ENCODE peak calls at places on chromosomes 5 and 9, in seven cellular contexts. K, Q, T, C, U, M and I are unnamed samples.

GRCh38 chr9:134637241-134637640 is 4.4 kb upstream of the COL5A1 start:
- DNase-seq in T (no peak), K (no peak), M (no peak), Q (no peak), C (no peak), U (no peak), I (no peak)

GRCh38 chr9:9142001-9142400 is 1342.4 kb upstream of the DMAC1 start:
- DNase-seq in U (no peak), K (no peak), T (no peak), C (no peak), Q (no peak), M (no peak), I (no peak)

GRCh38 chr9:16753256-16753655 is 117.2 kb downstream of the BNC2 start:
- DNase-seq in Q (no peak), U (no peak), C (no peak), M (no peak), K (no peak), T (no peak), I (no peak)

GRCh38 chr5:6340100-6340499 is 38.2 kb downstream of the MED10 start:
- DNase-seq in T (no peak), M (no peak), Q (no peak), C (no peak), U (no peak), K (no peak), I (no peak)

GRCh38 chr9:21473236-21473635 is 8.9 kb downstream of the IFNE start:
- DNase-seq in T (no peak), U (no peak), Q (no peak), C (no peak), M (no peak), K (no peak), I (no peak)

GRCh38 chr9:86685556-86685955 is 261.8 kb downstream of the GAS1 start:
- DNase-seq in T (no peak), C (no peak), M (no peak), Q (no peak), U (no peak), K (no peak), I (no peak)

GRCh38 chr9:5052858-5053257 is 67.8 kb downstream of the JAK2 start:
- DNase-seq in K (no peak), M (no peak), T (no peak), Q (no peak), U (no peak), C (no peak), I (no peak)

GRCh38 chr5:96433066-96433447 is at the start of gene PCSK1:
- DNase-seq in U (no peak), M (no peak), Q (no peak), C (peak), T (no peak), K (no peak), I (no peak)

GRCh38 chr5:57338068-57338848 is 144.4 kb downstream of the ACTBL2 start:
- DNase-seq in Q (no peak), K (peak), C (no peak), U (no peak), M (no peak), T (no peak), I (no peak)

GRCh38 chr9:134326754-134327526 is 685 bp downstream of the RXRA start:
- DNase-seq in T (no peak), C (no peak), Q (no peak), U (no peak), M (no peak), K (no peak), I (no peak)

GRCh38 chr5:1468629-1469527 is 23.6 kb upstream of the SLC6A3 start:
- DNase-seq in C (no peak), T (no peak), Q (no peak), K (no peak), M (no peak), U (no peak), I (no peak)

GRCh38 chr5:24804221-24804681 is 159.5 kb upstream of the CDH10 start:
- DNase-seq in T (no peak), K (peak), U (no peak), M (no peak), Q (no peak), C (no peak), I (no peak)

GRCh38 chr5:82356808-82357671 is 78.9 kb upstream of the RPS23 start:
- DNase-seq in C (no peak), M (peak), T (peak), Q (peak), U (no peak), K (peak), I (no peak)

GRCh38 chr5:62937661-62938558 is 359.3 kb downstream of the LRRC70 start:
- DNase-seq in U (no peak), T (no peak), M (no peak), K (no peak), Q (no peak), C (no peak), I (no peak)

GRCh38 chr5:175895701-175896102 is 24.3 kb downstream of the CPLX2 start:
- DNase-seq in U (no peak), Q (peak), M (no peak), K (peak), T (peak), C (no peak), I (no peak)

GRCh38 chr5:62093981-62094380 is 212.0 kb upstream of the KIF2A start:
- DNase-seq in C (peak), Q (no peak), M (no peak), U (no peak), T (no peak), K (no peak), I (no peak)

GRCh38 chr9:4933177-4933576 is 51.9 kb upstream of the JAK2 start:
- DNase-seq in K (no peak), U (no peak), Q (no peak), C (no peak), M (no peak), T (no peak), I (no peak)

GRCh38 chr9:98502976-98503325 is 205.8 kb downstream of the GABBR2 start:
- DNase-seq in U (no peak), C (no peak), M (no peak), Q (no peak), T (no peak), K (peak), I (no peak)

GRCh38 chr9:124735121-124735520 is 36.0 kb downstream of the NR6A1 start:
- DNase-seq in M (no peak), K (peak), U (no peak), C (no peak), Q (no peak), T (no peak), I (no peak)

GRCh38 chr5:592158-592557 is 20.0 kb upstream of the CEP72 start:
- DNase-seq in M (no peak), K (no peak), T (no peak), C (no peak), Q (no peak), U (no peak), I (no peak)

GRCh38 chr5:67770431-67771025 is 445.0 kb upstream of the PIK3R1 start:
- DNase-seq in Q (no peak), C (no peak), U (no peak), K (peak), M (no peak), T (no peak), I (no peak)

GRCh38 chr9:2085719-2086515 is 70.8 kb downstream of the SMARCA2 start:
- DNase-seq in T (no peak), K (no peak), U (no peak), M (no peak), C (no peak), Q (no peak), I (no peak)

GRCh38 chr5:15927710-15928380 is 251.7 kb downstream of the MARCHF11 start:
- DNase-seq in C (no peak), T (no peak), U (no peak), Q (no peak), M (no peak), K (no peak), I (no peak)

GRCh38 chr9:83511051-83511450 is 27.1 kb downstream of the FRMD3 start:
- DNase-seq in M (no peak), U (no peak), Q (no peak), K (peak), T (no peak), C (no peak), I (no peak)

GRCh38 chr9:18255747-18256146 is 218.2 kb upstream of the ADAMTSL1 start:
- DNase-seq in U (no peak), T (no peak), M (no peak), Q (no peak), C (no peak), K (no peak), I (no peak)

GRCh38 chr9:88691811-88692210 is 156.8 kb downstream of the NXNL2 start:
- DNase-seq in K (no peak), C (no peak), U (no peak), T (no peak), Q (no peak), M (no peak), I (no peak)

GRCh38 chr5:160298189-160298588 is 14.2 kb downstream of the CCNJL start:
- DNase-seq in C (no peak), T (no peak), M (no peak), U (no peak), Q (no peak), K (no peak), I (no peak)

GRCh38 chr5:16737620-16738364 is 121.0 kb upstream of the RETREG1 start:
- DNase-seq in T (no peak), Q (no peak), K (no peak), U (no peak), M (no peak), C (peak), I (no peak)

GRCh38 chr5:95029569-95030366 is 255.1 kb downstream of the MCTP1 start:
- DNase-seq in U (no peak), Q (no peak), M (no peak), K (no peak), T (no peak), C (no peak), I (no peak)